ENCODE peak calls at places on chromosomes 13 and 19, in nine cellular contexts. C is T-helper 2 cell, Z is HEK293T, S is ovary, Q is T-helper 9 cell, M is B cell, Y is SJSA1, L is aorta, E is fibroblast of the aortic adventitia. K is an unnamed sample.

GRCh38 chr13:50990540-50991506 is 81.2 kb downstream of the RNASEH2B start:
- DNase-seq in M (no peak), E (peak; percentile 70), L (peak; percentile 84), C (no peak), Q (no peak), Z (peak; percentile 20), S (peak; percentile 59), Y (no peak), K (no peak)

GRCh38 chr13:112735791-112736190 is 46.0 kb downstream of the ATP11A start:
- DNase-seq in C (no peak), M (no peak), Q (no peak), Z (no peak), E (no peak), Y (no peak), L (peak; percentile 45), S (no peak), K (peak; percentile 73)

GRCh38 chr19:17797397-17798201 is 2.7 kb downstream of the B3GNT3 start:
- DNase-seq in Z (no peak), E (no peak), C (no peak), L (no peak), Q (no peak), Y (peak; percentile 58), M (no peak), S (no peak), K (no peak)

GRCh38 chr13:39415403-39415802 is 187.6 kb downstream of the LHFPL6 start:
- DNase-seq in Q (no peak), L (no peak), M (no peak), Y (peak; percentile 52), S (peak; percentile 20), E (peak; percentile 72), Z (peak; percentile 21), C (no peak), K (peak; percentile 56)

GRCh38 chr19:42421591-42422031 is 5.6 kb downstream of the LIPE start:
- DNase-seq in Z (no peak), Q (no peak), Y (no peak), M (no peak), L (no peak), E (peak; percentile 10), C (no peak), S (no peak), K (no peak)

GRCh38 chr13:28489975-28490550 is 4.9 kb downstream of the FLT1 start:
- DNase-seq in S (no peak), E (no peak), Y (no peak), Q (no peak), L (no peak), C (no peak), M (no peak), Z (no peak), K (no peak)

GRCh38 chr19:42857544-42857867 is 22.0 kb downstream of the PSG1 start:
- DNase-seq in S (no peak), Q (no peak), L (no peak), E (no peak), C (no peak), Y (no peak), Z (no peak), M (no peak), K (no peak)

GRCh38 chr13:105638446-105638845 is 897.0 kb downstream of the EFNB2 start:
- DNase-seq in C (no peak), L (no peak), Z (no peak), M (no peak), S (no peak), Q (no peak), E (no peak), Y (no peak), K (no peak)

GRCh38 chr13:93603043-93603442 is 376.4 kb downstream of the GPC6 start:
- DNase-seq in E (peak; percentile 96), L (peak; percentile 61), M (no peak), Y (peak; percentile 97), S (no peak), Q (no peak), Z (no peak), C (no peak), K (no peak)

GRCh38 chr19:12261554-12261953 is 33.1 kb downstream of the ZNF44 start:
- DNase-seq in Z (no peak), E (no peak), Q (no peak), M (no peak), C (no peak), Y (no peak), L (no peak), S (no peak), K (no peak)

GRCh38 chr19:39645800-39646411 is 9.8 kb upstream of the LGALS16 start:
- DNase-seq in E (peak; percentile 29), M (no peak), C (no peak), Y (no peak), Z (no peak), Q (no peak), L (no peak), S (no peak), K (peak; percentile 53)

GRCh38 chr13:54029720-54030119 is 1001.1 kb downstream of the OLFM4 start:
- DNase-seq in S (no peak), Y (no peak), E (no peak), Z (no peak), M (no peak), C (no peak), Q (no peak), L (no peak), K (no peak)

GRCh38 chr13:106210327-106210726 is 325.1 kb downstream of the EFNB2 start:
- DNase-seq in E (peak; percentile 1), C (no peak), Q (no peak), S (no peak), Z (no peak), Y (no peak), M (no peak), L (no peak), K (no peak)

GRCh38 chr13:87671031-87671823 is at the start of gene SLITRK5:
- DNase-seq in M (peak; percentile 77), L (peak; percentile 91), Q (no peak), Z (peak; percentile 91), C (peak; percentile 23), E (peak; percentile 5), S (peak; percentile 26), Y (peak; percentile 60), K (peak; percentile 87)

GRCh38 chr19:12730054-12730453 is 4.4 kb downstream of the TRIR start:
- DNase-seq in M (peak; percentile 63), C (no peak), Y (no peak), Q (no peak), Z (no peak), S (no peak), L (no peak), E (no peak), K (no peak)

GRCh38 chr13:88754141-88754540 is 1083.0 kb downstream of the SLITRK5 start:
- DNase-seq in Q (no peak), L (no peak), C (no peak), S (no peak), Y (no peak), E (no peak), Z (no peak), M (no peak), K (no peak)

GRCh38 chr13:111027481-111028439 is 87.3 kb upstream of the ARHGEF7 start:
- DNase-seq in E (no peak), S (no peak), Q (no peak), L (no peak), C (no peak), Y (no peak), M (no peak), Z (no peak), K (no peak)

GRCh38 chr13:98273824-98274786 is 97.0 kb upstream of the RNF113B start:
- DNase-seq in L (no peak), C (no peak), E (no peak), S (no peak), M (no peak), Y (no peak), Z (peak; percentile 30), Q (no peak), K (peak; percentile 44)

GRCh38 chr13:22596157-22596863 is 584.5 kb upstream of the SGCG start:
- DNase-seq in Y (no peak), L (no peak), Z (no peak), Q (no peak), M (no peak), C (no peak), E (peak; percentile 15), S (no peak), K (no peak)

GRCh38 chr19:47447470-47448359 is 24.0 kb downstream of the SLC8A2 start:
- DNase-seq in S (peak; percentile 16), Z (peak; percentile 97), L (no peak), Y (peak; percentile 68), M (no peak), E (peak; percentile 13), Q (peak; percentile 28), C (no peak), K (peak; percentile 99)

GRCh38 chr13:95239293-95239692 is 62.0 kb downstream of the ABCC4 start:
- DNase-seq in Q (no peak), L (no peak), Z (no peak), C (no peak), S (no peak), Y (no peak), M (peak; percentile 41), E (peak; percentile 8), K (no peak)

GRCh38 chr19:49217382-49217781 is 59.8 kb downstream of the TRPM4 start:
- DNase-seq in S (no peak), L (no peak), E (peak; percentile 13), Z (no peak), Y (no peak), Q (no peak), M (no peak), C (no peak), K (no peak)

GRCh38 chr13:23752111-23753001 is 136.8 kb downstream of the MIPEP start:
- DNase-seq in Z (no peak), L (no peak), Q (no peak), E (peak; percentile 15), Y (no peak), S (no peak), M (no peak), C (no peak), K (no peak)

GRCh38 chr13:25391932-25392331 is 20.2 kb downstream of the ATP8A2 start:
- DNase-seq in Y (no peak), L (no peak), M (no peak), E (no peak), Z (no peak), Q (no peak), C (no peak), S (no peak), K (no peak)

GRCh38 chr13:31334994-31335549 is 135.3 kb downstream of the B3GLCT start:
- DNase-seq in Y (no peak), L (no peak), Z (no peak), C (no peak), E (no peak), M (no peak), Q (no peak), S (no peak), K (no peak)

GRCh38 chr13:83215627-83216026 is 666.6 kb downstream of the SLITRK1 start:
- DNase-seq in Y (no peak), Z (no peak), C (no peak), Q (no peak), E (peak; percentile 82), L (no peak), S (no peak), M (no peak), K (no peak)

GRCh38 chr19:49767967-49768581 is 1.3 kb downstream of the AP2A1 start:
- DNase-seq in S (no peak), Z (no peak), Y (no peak), L (no peak), E (no peak), C (no peak), M (no peak), Q (no peak), K (no peak)

GRCh38 chr19:30136591-30136990 is 194.6 kb downstream of the URI1 start:
- DNase-seq in Y (no peak), E (no peak), S (no peak), C (no peak), Z (no peak), Q (no peak), M (no peak), L (no peak), K (no peak)

K was measured in WTC11.